ENCODE peak calls at places on chromosomes 4 and X, in nine cellular contexts. F, Z, C, V, O, T, B, P and D are unnamed samples.

GRCh38 chr4:76058888-76059426 is 15.6 kb upstream of the ART3 start:
- DNase-seq in F (no peak), Z (no peak), C (no peak), V (no peak), O (no peak), T (no peak), B (no peak), P (no peak), D (no peak)

GRCh38 chrX:10235851-10236250 is 79.1 kb downstream of the CLCN4 start:
- DNase-seq in F (peak), Z (peak), C (no peak), V (no peak), O (peak), T (no peak), B (peak), P (no peak), D (peak)

GRCh38 chr4:61882381-61882780 is 682.3 kb downstream of the ADGRL3 start:
- DNase-seq in F (no peak), Z (no peak), C (no peak), V (no peak), O (no peak), T (no peak), B (no peak), P (no peak), D (no peak)

GRCh38 chr4:145815027-145815612 is 123.5 kb downstream of the ZNF827 start:
- DNase-seq in F (no peak), Z (no peak), C (no peak), V (no peak), O (no peak), T (no peak), B (no peak), P (no peak), D (no peak)

GRCh38 chrX:118807151-118808017 is 16.2 kb upstream of the ZCCHC12 start:
- DNase-seq in F (peak), Z (peak), C (peak), V (no peak), O (peak), T (peak), B (no peak), P (no peak), D (peak)

GRCh38 chrX:17039826-17040225 is 93.4 kb downstream of the REPS2 start:
- DNase-seq in F (peak), Z (no peak), C (no peak), V (no peak), O (peak), T (no peak), B (no peak), P (no peak), D (no peak)

GRCh38 chr4:5452156-5452555 is 256.2 kb downstream of the EVC2 start:
- DNase-seq in F (no peak), Z (no peak), C (no peak), V (peak), O (no peak), T (no peak), B (peak), P (peak), D (no peak)

GRCh38 chr4:174749091-174749490 is 80.0 kb downstream of the GLRA3 start:
- DNase-seq in F (peak), Z (no peak), C (no peak), V (no peak), O (peak), T (no peak), B (no peak), P (no peak), D (no peak)

GRCh38 chr4:11814758-11815157 is 386.1 kb upstream of the HS3ST1 start:
- DNase-seq in F (no peak), Z (no peak), C (no peak), V (no peak), O (no peak), T (no peak), B (no peak), P (no peak), D (no peak)

GRCh38 chr4:143488684-143489083 is 24.8 kb upstream of the SMARCA5 start:
- DNase-seq in F (no peak), Z (no peak), C (no peak), V (no peak), O (no peak), T (no peak), B (no peak), P (no peak), D (no peak)

GRCh38 chr4:96936886-96937285 is 1097.0 kb downstream of the PDHA2 start:
- DNase-seq in F (no peak), Z (no peak), C (no peak), V (no peak), O (no peak), T (no peak), B (no peak), P (no peak), D (no peak)

GRCh38 chrX:13658602-13659001 is 5.7 kb downstream of the TCEANC start:
- DNase-seq in F (peak), Z (peak), C (no peak), V (no peak), O (no peak), T (no peak), B (no peak), P (no peak), D (peak)

GRCh38 chr4:68985442-68985841 is 33.8 kb upstream of the UGT2A3 start:
- DNase-seq in F (no peak), Z (no peak), C (no peak), V (no peak), O (no peak), T (no peak), B (no peak), P (no peak), D (no peak)

GRCh38 chrX:71533850-71534515 is 1.1 kb downstream of the OGT start:
- DNase-seq in F (peak), Z (peak), C (peak), V (no peak), O (no peak), T (peak), B (peak), P (peak), D (peak)

GRCh38 chr4:103754844-103755243 is 35.1 kb upstream of the TACR3 start:
- DNase-seq in F (no peak), Z (no peak), C (peak), V (no peak), O (no peak), T (no peak), B (no peak), P (no peak), D (no peak)

GRCh38 chrX:54921427-54922021 is 900 bp downstream of the TRO start:
- DNase-seq in F (peak), Z (peak), C (no peak), V (peak), O (peak), T (peak), B (no peak), P (peak), D (peak)

GRCh38 chr4:112589207-112589606 is 47.5 kb downstream of the ZGRF1 start:
- DNase-seq in F (peak), Z (no peak), C (no peak), V (no peak), O (no peak), T (no peak), B (no peak), P (no peak), D (peak)

GRCh38 chr4:113618205-113618604 is 143.3 kb downstream of the CAMK2D start:
- DNase-seq in F (peak), Z (no peak), C (no peak), V (no peak), O (no peak), T (no peak), B (no peak), P (no peak), D (no peak)

GRCh38 chr4:17018013-17018412 is 119.6 kb upstream of the LDB2 start:
- DNase-seq in F (no peak), Z (no peak), C (no peak), V (no peak), O (no peak), T (no peak), B (no peak), P (no peak), D (no peak)

GRCh38 chr4:10977534-10977933 is 293.0 kb upstream of the CLNK start:
- DNase-seq in F (no peak), Z (no peak), C (no peak), V (no peak), O (no peak), T (no peak), B (no peak), P (no peak), D (no peak)

GRCh38 chr4:133178960-133179359 is 29.9 kb downstream of the PCDH10 start:
- DNase-seq in F (peak), Z (no peak), C (no peak), V (no peak), O (no peak), T (no peak), B (no peak), P (no peak), D (no peak)

GRCh38 chrX:149903889-149904748 is 23.1 kb downstream of the MAGEA8 start:
- DNase-seq in F (peak), Z (no peak), C (no peak), V (no peak), O (no peak), T (no peak), B (no peak), P (no peak), D (peak)
- H3K4me3 ChIP-seq in F (no peak), Z (no peak), C (peak), V (no peak), O (no peak), T (no peak), B (peak), P (peak), D (peak)

GRCh38 chrX:57329008-57329407 is 42.5 kb downstream of the FAAH2 start:
- DNase-seq in F (no peak), Z (no peak), C (no peak), V (no peak), O (no peak), T (no peak), B (no peak), P (no peak), D (no peak)
- TF ChIP-seq CTCF in F (no peak), Z (no peak), C (no peak), V (no peak), O (no peak), T (no peak), B (no peak), P (no peak), D (peak)

DNA sequence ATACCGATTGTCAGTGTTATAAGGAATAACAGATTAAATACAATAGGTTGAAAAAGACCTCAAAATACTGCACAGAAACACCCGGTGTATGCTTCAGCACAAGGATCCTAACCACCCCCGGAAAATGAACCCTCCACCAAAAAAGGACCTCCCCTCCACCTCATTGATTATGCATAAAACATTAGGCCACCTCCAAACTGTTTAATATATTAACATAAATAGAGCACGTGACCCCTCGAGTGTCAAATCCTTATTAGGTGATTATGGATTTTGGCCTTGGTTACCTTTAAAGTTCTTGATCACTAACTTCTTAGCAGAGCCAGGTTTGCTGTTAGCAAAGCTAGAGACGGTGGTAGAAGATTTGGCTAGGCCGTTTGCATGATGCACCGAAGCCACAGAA is 963 bp downstream of the CUL4B start:
- DNase-seq in F (no peak), Z (no peak), C (no peak), V (no peak), O (no peak), T (no peak), B (no peak), P (no peak), D (no peak)
- H3K4me3 ChIP-seq in F (peak), Z (peak), C (peak), V (peak), O (peak), T (peak), B (peak), P (peak), D (peak)

DNA sequence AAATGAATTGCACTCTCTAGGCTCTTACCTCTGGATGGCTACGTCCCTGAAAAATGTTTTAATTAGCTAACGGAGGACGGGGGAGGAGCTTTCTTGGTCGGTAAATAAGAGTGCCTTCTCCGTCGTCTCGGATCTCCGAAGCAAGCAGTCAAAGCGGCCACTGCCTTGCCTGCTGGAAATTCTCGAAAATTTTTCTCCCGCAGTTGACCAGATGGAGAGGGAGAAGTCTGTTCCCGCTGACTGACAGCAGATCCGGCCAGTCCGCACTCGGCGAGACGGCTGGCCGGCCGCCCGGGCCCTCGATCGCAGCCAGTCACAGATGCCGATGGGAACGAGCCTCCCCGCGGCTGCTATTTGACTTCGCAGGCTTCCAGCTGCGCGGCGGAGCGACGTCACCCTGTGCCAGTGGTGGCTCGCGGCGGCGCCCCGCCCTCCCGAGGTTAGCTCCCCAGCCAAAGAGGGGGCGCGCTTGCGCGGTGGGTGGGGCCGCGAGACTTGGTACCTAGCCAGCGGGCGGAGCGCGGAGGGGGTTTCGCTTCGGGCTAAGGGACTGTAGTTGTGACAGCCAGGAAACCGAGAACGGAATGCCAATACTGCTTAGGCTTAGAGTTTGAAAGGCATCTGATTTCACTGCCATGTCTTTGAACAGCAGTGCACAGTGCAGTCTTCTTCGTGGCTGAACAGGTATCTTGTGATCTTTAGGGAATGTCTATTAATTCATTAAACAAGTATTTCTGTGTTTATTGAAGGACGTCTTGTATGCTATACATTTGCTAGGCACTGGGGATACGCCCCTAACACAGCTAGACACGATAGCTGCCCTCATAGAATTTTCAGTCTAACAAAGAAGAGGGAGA is at the start of gene PPM1K:
- DNase-seq in F (peak), Z (peak), C (peak), V (peak), O (peak), T (peak), B (peak), P (peak), D (peak)
- TF ChIP-seq CTCF in F (no peak), Z (peak), C (no peak), V (no peak), O (no peak), T (peak), B (no peak), P (peak), D (peak)